ENCODE peak calls at places on chromosomes 5 and 9, in nine cellular contexts. A is ureter; G is AG08396; C is HS-27A; K is GM04503; X is iPS DF 19.7; O is CD8-positive, alpha-beta T cell; E is AG09319; W is T follicular helper cell. V is an unnamed sample.
A peak's percentile ranks its signal among the peaks of the same experiment; 100 is the strongest.

GRCh38 chr9:120264528-120264927 is 315.4 kb downstream of the CDK5RAP2 start:
- DNase-seq in A (no peak), G (no peak), C (no peak), K (no peak), X (no peak), O (no peak), E (no peak), W (no peak), V (no peak)

GRCh38 chr9:83185517-83186192 is 122.7 kb upstream of the RASEF start:
- DNase-seq in A (no peak), G (no peak), C (no peak), K (no peak), X (no peak), O (no peak), E (no peak), W (no peak), V (no peak)

GRCh38 chr5:40606077-40606765 is 73.5 kb upstream of the PTGER4 start:
- DNase-seq in A (no peak), G (no peak), C (no peak), K (no peak), X (no peak), O (no peak), E (no peak), W (no peak), V (no peak)

GRCh38 chr9:93098236-93098946 is 2.4 kb downstream of the CARD19 start:
- DNase-seq in A (peak; percentile 91), G (peak; percentile 93), C (peak; percentile 84), K (peak; percentile 82), X (no peak), O (peak; percentile 75), E (peak; percentile 95), W (no peak), V (no peak)

GRCh38 chr5:174421408-174421805 is 303.0 kb upstream of the MSX2 start:
- DNase-seq in A (no peak), G (no peak), C (no peak), K (no peak), X (no peak), O (no peak), E (no peak), W (no peak), V (no peak)

GRCh38 chr5:170746081-170746951 is 37.2 kb upstream of the GABRP start:
- DNase-seq in A (peak; percentile 34), G (no peak), C (no peak), K (no peak), X (no peak), O (no peak), E (no peak), W (no peak), V (no peak)

GRCh38 chr5:51201708-51202107 is 181.5 kb upstream of the ISL1 start:
- DNase-seq in A (no peak), G (no peak), C (no peak), K (no peak), X (no peak), O (no peak), E (no peak), W (no peak), V (no peak)

GRCh38 chr5:159132429-159133040 is 32.8 kb upstream of the EBF1 start:
- DNase-seq in A (no peak), G (no peak), C (no peak), K (no peak), X (no peak), O (no peak), E (no peak), W (no peak), V (no peak)

GRCh38 chr5:37710965-37711364 is 128.9 kb downstream of the GDNF start:
- DNase-seq in A (no peak), G (no peak), C (no peak), K (no peak), X (no peak), O (no peak), E (no peak), W (no peak), V (no peak)

GRCh38 chr5:150848271-150848670 is 1.9 kb downstream of the IRGM start:
- DNase-seq in A (no peak), G (no peak), C (no peak), K (no peak), X (no peak), O (no peak), E (no peak), W (no peak), V (no peak)

GRCh38 chr5:151899400-151899799 is 25.3 kb downstream of the GLRA1 start:
- DNase-seq in A (no peak), G (no peak), C (no peak), K (no peak), X (no peak), O (no peak), E (no peak), W (no peak), V (no peak)

GRCh38 chr5:179504191-179504590 is 46.2 kb upstream of the RUFY1 start:
- DNase-seq in A (no peak), G (no peak), C (no peak), K (peak; percentile 39), X (no peak), O (no peak), E (no peak), W (no peak), V (no peak)